ENCODE peak calls at places on chromosomes 4 and X, in seven cellular contexts. T is OCI-M1, Y is GM13976, M is Daoy, L is NCI-H2171, C is ovary, R is colonic mucosa. F is an unnamed sample.

GRCh38 chr4:83489711-83490326 is 4.9 kb upstream of the ABRAXAS1 start:
- DNase-seq in T (peak), R (no peak), L (no peak), C (no peak), M (no peak), Y (no peak), F (no peak)

GRCh38 chr4:16686195-16686594 is 212.2 kb downstream of the LDB2 start:
- DNase-seq in R (no peak), Y (no peak), L (no peak), T (no peak), M (peak), C (no peak), F (no peak)

GRCh38 chrX:34559325-34559724 is 97.8 kb downstream of the TMEM47 start:
- DNase-seq in T (no peak), Y (no peak), L (no peak), C (no peak), M (no peak), R (no peak), F (no peak)

GRCh38 chr4:41509411-41510008 is 28.4 kb upstream of the LIMCH1 start:
- DNase-seq in M (no peak), C (no peak), R (no peak), T (no peak), L (no peak), Y (no peak), F (no peak)

GRCh38 chr4:67873116-67873515 is 10.7 kb downstream of the TMPRSS11D start:
- DNase-seq in T (no peak), M (no peak), L (no peak), Y (no peak), C (no peak), R (no peak), F (no peak)

GRCh38 chrX:98057176-98057575 is 1173.5 kb downstream of the RPA4 start:
- DNase-seq in C (no peak), Y (no peak), L (no peak), T (no peak), R (no peak), M (no peak), F (no peak)

GRCh38 chrX:100217547-100217946 is 192.5 kb downstream of the PCDH19 start:
- DNase-seq in T (no peak), R (no peak), L (no peak), C (no peak), Y (no peak), M (no peak), F (no peak)

GRCh38 chrX:12360991-12361598 is 222.8 kb downstream of the FRMPD4 start:
- DNase-seq in T (no peak), C (no peak), Y (no peak), M (no peak), L (no peak), R (no peak), F (no peak)

GRCh38 chr4:77001907-77002306 is 52.4 kb downstream of the SEPTIN11 start:
- DNase-seq in M (peak), C (no peak), Y (no peak), R (no peak), L (no peak), T (no peak), F (no peak)

GRCh38 chr4:132101526-132101925 is 1047.6 kb upstream of the PCDH10 start:
- DNase-seq in M (no peak), T (no peak), L (no peak), R (no peak), Y (no peak), C (no peak), F (no peak)

GRCh38 chrX:134948333-134949241 is 42.2 kb upstream of the SMIM10 start:
- DNase-seq in L (no peak), Y (no peak), T (no peak), M (peak), R (no peak), C (no peak), F (no peak)

GRCh38 chr4:60790608-60791007 is 409.5 kb upstream of the ADGRL3 start:
- DNase-seq in M (no peak), T (no peak), L (no peak), C (no peak), Y (no peak), R (no peak), F (no peak)

GRCh38 chr4:93480452-93480851 is 348.1 kb upstream of the ATOH1 start:
- DNase-seq in T (no peak), C (no peak), R (no peak), Y (no peak), L (no peak), M (no peak), F (no peak)